ENCODE peak calls at places on chromosomes 1 and 21, in eight cellular contexts. A, C, W, I, Y, L, P and T are unnamed samples.

GRCh38 chr1:6745073-6745472 is 40.2 kb upstream of the CAMTA1 start:
- DNase-seq in A (no peak), C (no peak), W (no peak), I (no peak), Y (no peak), L (no peak), P (no peak), T (no peak)

GRCh38 chr1:70034403-70034802 is 171.0 kb downstream of the LRRC40 start:
- DNase-seq in A (no peak), C (no peak), W (no peak), I (no peak), Y (peak), L (peak), P (peak), T (peak)

GRCh38 chr1:116923421-116923820 is 13.7 kb downstream of the PTGFRN start:
- DNase-seq in A (no peak), C (no peak), W (no peak), I (no peak), Y (no peak), L (peak), P (no peak), T (peak)

GRCh38 chr1:185996211-185996610 is 262.0 kb downstream of the HMCN1 start:
- DNase-seq in A (peak), C (peak), W (peak), I (no peak), Y (no peak), L (peak), P (no peak), T (peak)

GRCh38 chr1:208688656-208689315 is 444.6 kb upstream of the PLXNA2 start:
- DNase-seq in A (no peak), C (no peak), W (no peak), I (no peak), Y (no peak), L (no peak), P (no peak), T (no peak)

GRCh38 chr1:100463809-100464424 is 74.0 kb upstream of the GPR88 start:
- DNase-seq in A (peak), C (peak), W (peak), I (no peak), Y (peak), L (peak), P (peak), T (peak)

GRCh38 chr1:31302749-31303441 is 6.1 kb downstream of the ZCCHC17 start:
- DNase-seq in A (no peak), C (no peak), W (no peak), I (no peak), Y (no peak), L (peak), P (no peak), T (no peak)

GRCh38 chr1:56432561-56432971 is 146.8 kb downstream of the PLPP3 start:
- DNase-seq in A (no peak), C (no peak), W (no peak), I (no peak), Y (no peak), L (no peak), P (no peak), T (no peak)

GRCh38 chr1:28703629-28704028 is 33.1 kb upstream of the YTHDF2 start:
- DNase-seq in A (no peak), C (no peak), W (no peak), I (no peak), Y (no peak), L (no peak), P (no peak), T (no peak)

GRCh38 chr1:183652107-183652506 is 1.0 kb downstream of the APOBEC4 start:
- DNase-seq in A (no peak), C (no peak), W (no peak), I (no peak), Y (no peak), L (no peak), P (no peak), T (no peak)

GRCh38 chr1:59678809-59679228 is 135.9 kb upstream of the HOOK1 start:
- DNase-seq in A (no peak), C (no peak), W (no peak), I (peak), Y (peak), L (peak), P (no peak), T (peak)

GRCh38 chr1:160625725-160626498 is 20.9 kb downstream of the SLAMF1 start:
- DNase-seq in A (no peak), C (no peak), W (no peak), I (no peak), Y (no peak), L (no peak), P (no peak), T (no peak)

GRCh38 chr1:160053548-160054365 is 16.2 kb downstream of the KCNJ10 start:
- DNase-seq in A (no peak), C (no peak), W (no peak), I (no peak), Y (no peak), L (no peak), P (no peak), T (no peak)

GRCh38 chr1:54754045-54754444 is 10.3 kb downstream of the PARS2 start:
- DNase-seq in A (no peak), C (no peak), W (no peak), I (no peak), Y (no peak), L (no peak), P (no peak), T (no peak)

GRCh38 chr1:164610528-164611222 is 51.7 kb downstream of the PBX1 start:
- DNase-seq in A (no peak), C (no peak), W (no peak), I (no peak), Y (no peak), L (no peak), P (no peak), T (no peak)

GRCh38 chr1:112904071-112904830 is 51.7 kb downstream of the SLC16A1 start:
- DNase-seq in A (no peak), C (no peak), W (no peak), I (peak), Y (peak), L (peak), P (no peak), T (peak)

GRCh38 chr1:161119379-161120061 is 1.6 kb downstream of the NIT1 start:
- DNase-seq in A (no peak), C (no peak), W (peak), I (no peak), Y (no peak), L (peak), P (peak), T (peak)

GRCh38 chr21:26846036-26846931 is 1.1 kb upstream of the ADAMTS1 start:
- DNase-seq in A (peak), C (peak), W (peak), I (no peak), Y (no peak), L (peak), P (no peak), T (peak)

GRCh38 chr1:64246294-64246917 is 43.0 kb downstream of the UBE2U start:
- DNase-seq in A (no peak), C (no peak), W (no peak), I (no peak), Y (no peak), L (peak), P (peak), T (peak)

GRCh38 chr1:200452850-200453543 is 43.2 kb upstream of the ZNF281 start:
- DNase-seq in A (no peak), C (no peak), W (no peak), I (no peak), Y (no peak), L (no peak), P (no peak), T (no peak)

GRCh38 chr1:119374208-119374877 is 5.8 kb downstream of the HAO2 start:
- DNase-seq in A (no peak), C (no peak), W (no peak), I (no peak), Y (no peak), L (peak), P (no peak), T (no peak)

GRCh38 chr1:117368116-117369108 is 1.2 kb downstream of the MAN1A2 start:
- DNase-seq in A (no peak), C (no peak), W (no peak), I (no peak), Y (no peak), L (no peak), P (peak), T (no peak)

GRCh38 chr1:226687476-226687875 is 51.6 kb downstream of the ITPKB start:
- DNase-seq in A (no peak), C (no peak), W (no peak), I (no peak), Y (no peak), L (no peak), P (peak), T (no peak)

GRCh38 chr1:111481387-111482221 is 7.8 kb downstream of the C1orf162 start:
- DNase-seq in A (peak), C (peak), W (peak), I (no peak), Y (peak), L (peak), P (peak), T (peak)

GRCh38 chr1:169288011-169288414 is 79.6 kb downstream of the NME7 start:
- DNase-seq in A (no peak), C (no peak), W (no peak), I (peak), Y (no peak), L (peak), P (no peak), T (peak)

GRCh38 chr1:93579891-93580290 is 101.7 kb downstream of the BCAR3 start:
- DNase-seq in A (no peak), C (peak), W (peak), I (peak), Y (peak), L (peak), P (no peak), T (peak)

GRCh38 chr1:150619576-150620509 is 9.6 kb downstream of the ENSA start:
- DNase-seq in A (peak), C (no peak), W (peak), I (no peak), Y (peak), L (peak), P (peak), T (peak)

GRCh38 chr1:181089017-181089776 is 697 bp downstream of the IER5 start:
- DNase-seq in A (no peak), C (peak), W (peak), I (no peak), Y (no peak), L (no peak), P (peak), T (peak)

GRCh38 chr1:92623187-92623778 is 136.6 kb upstream of the GFI1 start:
- DNase-seq in A (no peak), C (no peak), W (no peak), I (no peak), Y (peak), L (peak), P (peak), T (peak)

GRCh38 chr1:24641646-24642151 is 1.4 kb upstream of the SRRM1 start:
- DNase-seq in A (peak), C (peak), W (peak), I (no peak), Y (no peak), L (peak), P (peak), T (peak)

DNA sequence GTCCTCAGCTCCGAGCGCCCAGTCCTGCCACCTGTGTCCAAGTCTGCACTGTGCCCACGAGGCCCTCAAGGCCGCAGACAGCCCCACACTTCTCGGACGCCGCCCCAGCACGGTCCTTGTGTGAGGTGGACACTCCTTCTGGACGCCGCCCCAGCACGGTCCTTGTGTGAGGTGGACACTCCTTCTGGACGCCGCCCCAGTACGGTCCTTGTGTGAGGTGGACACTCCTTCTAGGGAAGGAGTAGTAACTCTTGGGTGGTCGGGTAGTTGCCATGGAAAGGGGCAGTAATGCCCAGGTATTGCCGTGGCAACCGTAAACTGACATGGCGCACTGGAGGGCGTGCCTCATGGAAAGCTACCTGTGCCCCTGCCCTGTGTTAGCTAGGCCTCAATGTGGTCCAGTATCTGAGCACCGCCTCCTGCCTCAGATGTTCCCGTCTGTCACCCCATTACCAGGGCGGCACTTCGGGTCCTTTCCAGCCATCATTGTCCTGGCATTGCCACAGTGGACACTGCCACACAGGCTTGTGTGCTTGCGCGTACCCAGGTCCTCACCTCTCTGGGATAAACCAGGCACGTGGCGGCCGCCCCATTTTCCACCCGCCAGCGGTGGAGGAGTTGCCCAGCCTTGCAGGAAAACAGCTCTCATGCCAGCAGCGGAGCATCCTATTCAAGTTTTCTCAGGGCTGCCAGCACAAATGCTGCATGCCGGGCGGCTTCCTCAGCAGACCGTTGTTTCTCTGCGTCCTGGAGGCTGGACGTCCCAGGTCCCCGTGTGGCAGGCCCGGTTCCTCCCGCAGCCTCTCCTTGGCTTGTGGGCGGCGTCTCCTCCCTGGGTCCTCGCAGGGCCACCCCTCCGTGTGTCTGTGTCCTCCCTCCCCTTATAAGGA is 40.7 kb upstream of the POFUT2 start:
- DNase-seq in A (no peak), C (peak), W (no peak), I (no peak), Y (no peak), L (no peak), P (no peak), T (no peak)
- TF ChIP-seq CTCF in A (no peak), C (no peak), W (no peak), I (no peak), Y (no peak), L (no peak), P (no peak), T (no peak)

GRCh38 chr1:17617787-17618557 is 78.5 kb downstream of the ARHGEF10L start:
- DNase-seq in A (peak), C (peak), W (no peak), I (no peak), Y (no peak), L (peak), P (no peak), T (peak)

GRCh38 chr1:17620448-17620847 is 81.0 kb downstream of the ARHGEF10L start:
- DNase-seq in A (no peak), C (no peak), W (no peak), I (no peak), Y (no peak), L (no peak), P (no peak), T (no peak)

GRCh38 chr1:17615959-17616358 is 76.5 kb downstream of the ARHGEF10L start:
- DNase-seq in A (no peak), C (no peak), W (no peak), I (no peak), Y (no peak), L (no peak), P (no peak), T (no peak)

GRCh38 chr1:17616731-17617279 is 77.3 kb downstream of the ARHGEF10L start:
- DNase-seq in A (no peak), C (no peak), W (no peak), I (no peak), Y (no peak), L (no peak), P (no peak), T (no peak)

DNA sequence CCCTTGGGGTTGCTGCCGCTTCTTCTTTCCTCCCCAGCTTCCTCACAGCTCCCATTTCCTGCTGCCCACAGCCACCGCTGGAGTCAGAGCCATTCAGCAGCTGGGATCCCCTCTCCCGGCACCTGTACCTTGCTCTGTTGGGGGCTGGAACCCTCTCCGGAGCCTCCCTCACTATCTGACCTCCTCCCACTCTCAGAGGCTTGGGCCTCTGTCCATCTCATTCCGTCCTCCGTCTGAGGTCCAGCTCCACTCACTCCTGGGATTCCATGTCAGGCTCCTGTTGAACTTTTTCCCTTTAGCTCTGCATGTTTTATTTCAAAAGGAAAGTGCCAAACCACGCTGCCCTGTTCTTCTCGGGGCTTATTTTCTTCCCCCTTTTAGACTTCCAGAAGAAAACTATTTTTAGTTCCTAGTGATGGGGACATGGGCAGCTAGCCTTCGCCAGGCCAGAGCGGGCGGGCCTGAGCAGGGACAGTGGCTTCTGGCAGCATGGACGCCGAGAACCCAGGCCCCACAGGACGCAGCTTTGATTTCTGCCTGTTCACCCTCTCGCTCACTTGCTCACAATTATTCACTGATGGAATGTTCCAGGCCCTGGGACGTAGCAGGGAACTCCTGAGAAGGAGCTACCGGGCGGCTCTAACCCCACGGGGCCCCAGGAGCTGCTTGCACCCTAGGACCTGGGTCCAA is 79.2 kb downstream of the ARHGEF10L start:
- DNase-seq in A (no peak), C (no peak), W (no peak), I (no peak), Y (no peak), L (peak), P (no peak), T (no peak)
- H3K4me3 ChIP-seq in A (peak), C (peak), W (no peak), I (no peak), Y (no peak), L (peak), P (no peak), T (no peak)

DNA sequence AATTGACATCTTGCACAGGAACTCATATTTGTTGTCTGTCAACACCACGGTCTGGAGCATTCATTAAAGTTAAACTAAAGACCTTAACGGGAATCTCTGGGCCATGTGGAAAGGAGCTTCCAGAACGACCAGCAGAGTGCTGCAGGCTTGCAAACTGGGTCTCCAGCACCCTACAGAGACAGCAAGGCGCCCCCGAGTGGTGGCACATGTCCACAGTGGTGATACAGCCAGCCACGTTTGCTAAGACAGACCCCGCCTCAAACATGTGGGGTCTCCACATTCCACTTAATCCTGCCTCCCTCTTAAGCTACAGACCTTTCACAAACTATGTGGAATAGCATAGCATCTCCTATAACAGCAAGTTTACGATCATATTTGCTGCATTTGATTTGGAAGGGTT is 96.5 kb upstream of the BACE2 start:
- DNase-seq in A (no peak), C (no peak), W (no peak), I (no peak), Y (no peak), L (no peak), P (peak), T (no peak)
- TF ChIP-seq CTCF in A (no peak), C (no peak), W (no peak), I (no peak), Y (peak), L (no peak), P (peak), T (peak)

GRCh38 chr1:156896490-156897033 is 3.0 kb downstream of the PEAR1 start:
- DNase-seq in A (no peak), C (no peak), W (no peak), I (peak), Y (peak), L (peak), P (no peak), T (peak)
- H3K4me3 ChIP-seq in A (peak), C (peak), W (no peak), I (no peak), Y (peak), L (peak), P (no peak), T (no peak)

DNA sequence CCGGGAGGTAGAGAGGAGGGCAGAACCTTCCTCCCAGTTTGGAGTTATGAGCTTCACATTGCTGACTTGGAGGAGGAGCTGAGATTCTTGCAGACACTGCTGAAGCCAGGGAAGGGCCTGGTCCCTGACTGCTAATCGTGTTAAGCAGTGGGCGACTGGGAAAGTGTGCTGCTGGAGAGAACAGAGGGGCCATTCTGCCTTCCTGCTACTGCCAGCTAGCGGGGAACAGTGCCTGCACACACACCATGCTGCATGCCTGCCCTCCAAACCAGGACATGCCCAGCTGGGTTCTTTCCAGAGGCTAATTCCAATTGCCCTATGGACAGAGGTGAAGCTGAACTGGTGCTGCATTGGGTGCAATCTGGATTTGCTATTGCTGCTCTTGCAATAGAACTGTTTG is 281.4 kb downstream of the AJAP1 start:
- DNase-seq in A (no peak), C (no peak), W (no peak), I (no peak), Y (no peak), L (no peak), P (no peak), T (no peak)
- TF ChIP-seq CTCF in A (no peak), C (no peak), W (no peak), I (no peak), Y (no peak), L (no peak), P (no peak), T (no peak)

GRCh38 chr1:32871364-32872188 is 864 bp upstream of the FNDC5 start:
- DNase-seq in A (no peak), C (no peak), W (no peak), I (no peak), Y (no peak), L (peak), P (no peak), T (peak)

GRCh38 chr1:32872189-32872898 is 1.6 kb upstream of the FNDC5 start:
- DNase-seq in A (peak), C (peak), W (peak), I (no peak), Y (no peak), L (peak), P (peak), T (peak)

GRCh38 chr1:32868806-32869455 is 1.8 kb downstream of the FNDC5 start:
- DNase-seq in A (no peak), C (no peak), W (no peak), I (no peak), Y (no peak), L (no peak), P (no peak), T (no peak)

GRCh38 chr1:32869844-32870614 is 683 bp downstream of the FNDC5 start:
- DNase-seq in A (no peak), C (no peak), W (no peak), I (no peak), Y (no peak), L (no peak), P (no peak), T (no peak)

GRCh38 chr1:32870615-32871363 is at the start of gene FNDC5:
- DNase-seq in A (no peak), C (no peak), W (peak), I (no peak), Y (no peak), L (no peak), P (no peak), T (no peak)
- H3K4me3 ChIP-seq in A (peak), C (peak), W (no peak), I (peak), Y (peak), L (peak), P (no peak), T (peak)

GRCh38 chr1:187817782-187818181 is 989.0 kb downstream of the PLA2G4A start:
- DNase-seq in A (no peak), C (no peak), W (no peak), I (no peak), Y (no peak), L (no peak), P (no peak), T (no peak)
- TF ChIP-seq CTCF in A (no peak), C (no peak), W (no peak), I (no peak), Y (peak), L (no peak), P (no peak), T (no peak)

GRCh38 chr1:78048446-78048845 is 2.7 kb downstream of the GIPC2 start:
- DNase-seq in A (no peak), C (no peak), W (no peak), I (no peak), Y (no peak), L (no peak), P (no peak), T (no peak)
- H3K4me3 ChIP-seq in A (no peak), C (no peak), W (no peak), I (no peak), Y (no peak), L (no peak), P (no peak), T (no peak)